ENCODE peak calls at places on chromosomes 12 and 14, in seven cellular contexts. B, V, W, X, P, L and A are unnamed samples.

GRCh38 chr14:65290830-65291229 is 121.7 kb upstream of the FUT8 start:
- DNase-seq in B (no peak), V (peak; percentile 99), W (no peak), X (no peak), P (peak; percentile 80), L (no peak), A (no peak)

GRCh38 chr12:75488553-75488952 is 8.0 kb downstream of the GLIPR1 start:
- DNase-seq in B (peak; percentile 36), V (peak; percentile 46), W (no peak), X (peak; percentile 29), P (peak; percentile 54), L (no peak), A (no peak)

GRCh38 chr12:98492580-98493140 is 22.7 kb upstream of the TMPO start:
- DNase-seq in B (no peak), V (no peak), W (no peak), X (no peak), P (no peak), L (no peak), A (no peak)

GRCh38 chr14:98195256-98195655 is 1076.7 kb downstream of the BCL11B start:
- DNase-seq in B (no peak), V (no peak), W (no peak), X (no peak), P (no peak), L (no peak), A (no peak)

GRCh38 chr12:117829108-117829507 is 139.7 kb downstream of the KSR2 start:
- DNase-seq in B (no peak), V (no peak), W (no peak), X (no peak), P (no peak), L (no peak), A (no peak)

GRCh38 chr14:104123879-104124278 is 14.5 kb upstream of the KIF26A start:
- DNase-seq in B (no peak), V (no peak), W (no peak), X (no peak), P (no peak), L (no peak), A (no peak)

GRCh38 chr14:53151867-53152626 is 1.1 kb downstream of the DDHD1 start:
- DNase-seq in B (peak; percentile 65), V (peak; percentile 75), W (no peak), X (peak; percentile 45), P (peak; percentile 46), L (peak; percentile 61), A (peak; percentile 71)

GRCh38 chr12:96719671-96720362 is 187.2 kb upstream of the NEDD1 start:
- DNase-seq in B (no peak), V (peak; percentile 63), W (no peak), X (no peak), P (no peak), L (no peak), A (peak; percentile 1)

GRCh38 chr14:37668646-37669045 is 73.2 kb downstream of the TTC6 start:
- DNase-seq in B (no peak), V (peak; percentile 61), W (no peak), X (no peak), P (peak; percentile 55), L (no peak), A (no peak)

GRCh38 chr12:12398026-12398859 is 41.4 kb downstream of the BORCS5 start:
- DNase-seq in B (no peak), V (peak; percentile 92), W (peak; percentile 52), X (peak; percentile 54), P (peak; percentile 92), L (peak; percentile 81), A (no peak)

GRCh38 chr14:64979336-64980074 is 7.2 kb upstream of the FNTB start:
- DNase-seq in B (no peak), V (peak; percentile 14), W (no peak), X (no peak), P (peak; percentile 29), L (no peak), A (no peak)

GRCh38 chr12:9646794-9647622 is 22.5 kb upstream of the CLEC2D start:
- DNase-seq in B (no peak), V (peak; percentile 1), W (no peak), X (no peak), P (peak; percentile 10), L (no peak), A (no peak)

GRCh38 chr12:71646512-71646911 is 17.1 kb downstream of the ZFC3H1 start:
- DNase-seq in B (no peak), V (no peak), W (no peak), X (no peak), P (no peak), L (no peak), A (no peak)

GRCh38 chr12:91990525-91990924 is 155.1 kb downstream of the BTG1 start:
- DNase-seq in B (no peak), V (no peak), W (peak; percentile 92), X (no peak), P (no peak), L (no peak), A (no peak)

GRCh38 chr14:32337759-32338158 is 8.7 kb downstream of the AKAP6 start:
- DNase-seq in B (no peak), V (no peak), W (no peak), X (no peak), P (no peak), L (no peak), A (no peak)

GRCh38 chr12:132887513-132888341 is at the start of gene CHFR:
- DNase-seq in B (peak; percentile 97), V (peak; percentile 98), W (peak; percentile 91), X (peak; percentile 98), P (peak; percentile 96), L (peak; percentile 97), A (peak; percentile 98)

GRCh38 chr12:14777271-14777670 is 26.0 kb downstream of the WBP11 start:
- DNase-seq in B (no peak), V (peak; percentile 86), W (no peak), X (no peak), P (peak; percentile 15), L (no peak), A (no peak)

GRCh38 chr12:53274445-53274844 is 6.3 kb downstream of the ESPL1 start:
- DNase-seq in B (no peak), V (no peak), W (no peak), X (no peak), P (no peak), L (no peak), A (no peak)

GRCh38 chr12:116087962-116088361 is 189.5 kb downstream of the MED13L start:
- DNase-seq in B (no peak), V (no peak), W (no peak), X (no peak), P (no peak), L (no peak), A (no peak)

GRCh38 chr14:97166497-97166896 is 369.3 kb downstream of the VRK1 start:
- DNase-seq in B (no peak), V (peak; percentile 89), W (no peak), X (no peak), P (no peak), L (no peak), A (no peak)

GRCh38 chr14:85764809-85765208 is 234.9 kb downstream of the FLRT2 start:
- DNase-seq in B (no peak), V (peak; percentile 6), W (no peak), X (no peak), P (no peak), L (peak; percentile 24), A (no peak)